ENCODE peak calls at places on chromosomes 1 and 21, in six cellular contexts. Q is SK-N-SH, E is suprapubic skin, G is Panc1, K is HCT116, V is spleen. B is an unnamed sample. For H3K36me3, the result is how much of the 10 kb centered on the place peaks cover.

GRCh38 chr1:101115112-101115511 is 89.5 kb upstream of the DPH5 start:
- DNase-seq in E (no peak), K (no peak), V (no peak), Q (no peak), G (no peak), B (no peak)

GRCh38 chr1:84847253-84848247 is 45.5 kb downstream of the LPAR3 start:
- DNase-seq in V (no peak), G (peak), K (peak), E (no peak), Q (peak), B (peak)

GRCh38 chr1:210123383-210123782 is 109.2 kb upstream of the SERTAD4 start:
- DNase-seq in K (no peak), G (no peak), V (no peak), Q (peak), E (no peak), B (no peak)

GRCh38 chr1:238499036-238499435 is 608.3 kb upstream of the ZP4 start:
- DNase-seq in E (no peak), G (no peak), V (no peak), Q (no peak), K (no peak), B (no peak)

GRCh38 chr1:36087233-36088123 is 1.2 kb upstream of the ADPRS start:
- DNase-seq in Q (no peak), E (peak), V (peak), K (no peak), G (no peak), B (no peak)

GRCh38 chr1:205259361-205259832 is 31.7 kb downstream of the TMCC2 start:
- DNase-seq in Q (no peak), E (no peak), V (no peak), K (no peak), G (no peak), B (no peak)

GRCh38 chr1:204589409-204590038 is 73.3 kb downstream of the MDM4 start:
- DNase-seq in K (no peak), E (no peak), V (no peak), Q (no peak), G (no peak), B (no peak)

GRCh38 chr21:31558839-31559367 is 100.6 kb upstream of the SOD1 start:
- DNase-seq in K (peak), E (no peak), G (no peak), V (peak), Q (peak), B (peak)

GRCh38 chr21:42423197-42423675 is 19.5 kb downstream of the UBASH3A start:
- DNase-seq in E (no peak), V (peak), G (no peak), Q (no peak), K (no peak), B (no peak)

GRCh38 chr1:167249702-167250101 is 29.0 kb downstream of the POU2F1 start:
- DNase-seq in K (no peak), G (no peak), V (no peak), E (no peak), Q (no peak), B (no peak)

GRCh38 chr21:44012474-44013379 is 618 bp downstream of the TRAPPC10 start:
- DNase-seq in G (no peak), K (no peak), E (no peak), Q (peak), V (peak), B (peak)
- TF ChIP-seq POLR2AphosphoS5 in G (no peak), K (no peak), E (no peak), Q (no peak), V (no peak), B (no peak)

GRCh38 chr21:37257967-37258877 is 8.9 kb downstream of the VPS26C start:
- DNase-seq in Q (peak), E (peak), V (peak), K (no peak), G (no peak), B (peak)
- TF ChIP-seq CTCF in Q (no peak), E (no peak), V (no peak), K (no peak), G (no peak), B (no peak)

GRCh38 chr1:45510972-45511527 is 10.6 kb downstream of the PRDX1 start:
- DNase-seq in K (no peak), G (no peak), Q (no peak), V (no peak), E (no peak), B (no peak)

GRCh38 chr1:45507195-45507594 is 7.1 kb downstream of the MMACHC start:
- DNase-seq in V (no peak), Q (no peak), G (no peak), K (no peak), E (no peak), B (no peak)

GRCh38 chr1:45507893-45508292 is 7.8 kb downstream of the MMACHC start:
- DNase-seq in Q (no peak), K (no peak), G (no peak), E (no peak), V (no peak), B (no peak)

GRCh38 chr1:45510036-45510971 is 10.2 kb downstream of the MMACHC start:
- DNase-seq in Q (no peak), E (no peak), K (no peak), G (no peak), V (no peak), B (no peak)

GRCh38 chr1:45508295-45509151 is 8.4 kb downstream of the MMACHC start:
- DNase-seq in V (no peak), E (no peak), G (no peak), K (no peak), Q (no peak), B (no peak)
- H3K36me3 ChIP-seq in V (half or more), E (under half), G (under half), K (under half), Q (under half), B (under half)

DNA sequence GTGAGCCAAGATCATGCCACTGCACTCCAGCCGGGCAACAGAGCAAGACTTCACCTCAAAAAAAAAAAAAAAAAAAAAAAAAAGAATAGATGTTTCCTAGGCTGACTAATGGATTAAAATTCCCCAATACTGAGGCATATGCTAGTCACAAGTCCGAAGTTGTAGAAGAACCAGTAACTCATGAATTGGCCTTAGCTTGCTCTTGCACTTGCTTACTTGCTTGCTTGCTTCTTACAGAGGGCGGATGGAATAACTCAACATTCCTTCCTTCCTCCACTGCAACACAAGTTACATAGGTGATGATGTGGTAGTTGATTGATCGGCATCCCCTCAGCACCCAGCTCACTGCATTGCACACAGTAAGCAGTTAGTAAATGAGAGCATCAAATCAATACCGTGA is 2.8 kb upstream of the TARS2 start:
- DNase-seq in Q (no peak), K (no peak), V (no peak), E (no peak), G (no peak), B (no peak)
- TF ChIP-seq POLR2AphosphoS5 in Q (no peak), K (no peak), V (no peak), E (no peak), G (no peak), B (no peak)

DNA sequence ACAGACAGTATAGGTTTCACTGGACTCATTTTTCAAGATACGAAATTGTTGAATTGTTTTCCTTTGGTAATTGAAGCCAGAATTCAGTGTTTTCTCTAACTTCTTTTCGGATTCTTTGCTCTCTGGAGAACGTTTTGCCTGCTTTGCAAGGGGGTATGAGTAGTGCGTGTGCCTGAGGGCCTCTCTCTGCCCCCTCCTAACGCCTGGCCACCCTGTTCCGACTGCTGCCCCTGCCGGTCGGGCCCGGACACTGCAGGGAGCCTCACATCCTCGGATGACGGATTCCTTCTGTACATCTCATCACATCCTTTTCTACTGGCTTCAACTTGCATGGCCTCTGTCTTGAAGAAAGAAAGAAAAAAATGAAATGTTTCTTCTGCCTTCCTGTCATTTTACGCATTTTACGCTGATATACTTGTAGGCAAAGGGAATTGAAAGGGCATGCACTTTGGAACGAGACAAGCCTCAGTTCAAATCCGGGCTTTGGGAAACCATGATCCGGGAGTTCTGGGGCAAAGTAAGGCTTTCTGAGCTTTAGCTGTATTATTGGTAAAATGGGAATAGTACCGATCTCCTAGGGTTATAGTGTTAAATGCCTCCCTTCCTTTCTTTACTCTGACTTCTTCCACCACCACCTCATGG is 65.1 kb downstream of the DISC1 start:
- DNase-seq in Q (peak), K (peak), V (no peak), G (peak), E (no peak), B (no peak)
- TF ChIP-seq CTCF in Q (peak), K (peak), V (peak), G (peak), E (no peak), B (no peak)

DNA sequence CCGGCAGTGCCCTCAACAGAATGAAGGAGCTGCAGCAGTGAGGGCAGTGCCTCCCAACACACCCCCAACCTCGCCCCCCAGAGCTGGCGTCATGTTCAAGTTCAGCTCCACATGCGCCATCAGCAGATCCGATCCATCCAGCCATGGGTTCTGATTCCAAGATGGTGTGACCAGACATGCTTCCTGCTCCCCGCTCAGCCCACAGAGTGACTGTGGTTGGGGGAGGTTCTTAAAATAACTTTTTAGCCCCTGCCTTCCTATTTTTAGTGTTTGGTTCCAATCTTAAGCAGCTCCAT is 30.1 kb upstream of the GPR137B start:
- DNase-seq in K (no peak), V (no peak), Q (no peak), E (no peak), G (no peak), B (no peak)
- H3K36me3 ChIP-seq in K (under half), V (under half), Q (under half), E (under half), G (under half), B (under half)

DNA sequence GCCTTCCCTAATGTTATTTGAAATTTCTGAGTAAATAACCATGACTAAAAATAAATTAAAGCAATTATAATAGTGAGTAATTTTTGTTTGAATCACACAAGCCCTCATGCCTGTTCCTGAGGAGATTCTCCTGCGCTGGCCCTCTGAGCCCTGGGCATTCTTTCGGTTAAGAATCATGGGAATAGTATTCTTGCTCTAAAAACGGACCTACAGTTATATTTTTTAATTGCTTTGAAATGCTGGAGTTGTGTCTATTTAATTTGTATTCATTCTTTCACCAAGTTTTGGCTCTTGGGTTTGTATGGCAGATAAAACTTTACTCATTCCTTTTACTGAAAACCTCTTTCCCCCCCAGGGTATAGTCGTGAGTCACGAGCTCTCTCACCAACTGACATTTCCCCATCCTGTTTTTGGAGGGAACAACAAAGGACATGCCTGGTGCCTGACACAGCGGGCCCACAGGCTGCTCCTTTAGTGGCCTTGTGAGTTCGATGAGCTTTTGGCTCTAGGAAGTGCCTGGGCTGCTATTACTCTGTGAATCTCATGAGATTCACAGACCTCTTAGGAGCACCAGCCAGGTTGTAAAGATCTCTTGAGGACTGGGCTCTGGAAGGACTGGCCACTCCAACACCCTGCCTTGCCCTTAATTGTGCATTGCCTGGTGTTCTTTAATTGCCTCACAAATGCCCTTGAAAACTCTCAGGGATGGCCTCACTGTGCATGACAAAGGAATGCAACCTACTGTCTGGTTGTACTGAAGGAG is 58.6 kb downstream of the DDR2 start:
- DNase-seq in K (peak), V (no peak), E (peak), G (peak), Q (no peak), B (peak)
- TF ChIP-seq POLR2AphosphoS5 in K (no peak), V (no peak), E (no peak), G (no peak), Q (peak), B (peak)

GRCh38 chr1:220786337-220787068 is at the start of gene MTARC1:
- DNase-seq in G (no peak), E (no peak), Q (peak), K (no peak), V (peak), B (no peak)
- TF ChIP-seq CTCF in G (peak), E (no peak), Q (peak), K (no peak), V (no peak), B (no peak)

GRCh38 chr1:116529681-116530080 is 41.1 kb downstream of the CD58 start:
- DNase-seq in V (no peak), E (no peak), G (no peak), Q (no peak), K (no peak), B (no peak)
- H3K36me3 ChIP-seq in V (under half), E (under half), G (under half), Q (under half), K (under half), B (under half)